ENCODE peak calls at places on chromosomes 16 and 17, in seven cellular contexts. One of them, this sample, is unnamed.

GRCh38 chr17:2782030-2782429 is 14.2 kb upstream of the RAP1GAP2 start:
- DNase-seq in ovary: no peak
- DNase-seq in breast epithelium: no peak
- DNase-seq in hepatocyte: no peak
- DNase-seq in esophagus squamous epithelium: no peak
- DNase-seq in right cardiac atrium: no peak
- DNase-seq in pancreas: no peak
- DNase-seq in this sample: no peak

GRCh38 chr17:82400830-82401229 is 17.3 kb upstream of the HEXD start:
- DNase-seq in ovary: no peak
- DNase-seq in breast epithelium: no peak
- DNase-seq in hepatocyte: no peak
- DNase-seq in esophagus squamous epithelium: no peak
- DNase-seq in right cardiac atrium: peak
- DNase-seq in pancreas: no peak
- DNase-seq in this sample: no peak

GRCh38 chr16:14181371-14182050 is 110.4 kb downstream of the MRTFB start:
- DNase-seq in ovary: no peak
- DNase-seq in breast epithelium: no peak
- DNase-seq in hepatocyte: no peak
- DNase-seq in esophagus squamous epithelium: no peak
- DNase-seq in right cardiac atrium: no peak
- DNase-seq in pancreas: no peak
- DNase-seq in this sample: no peak

GRCh38 chr17:72342582-72343527 is 222.0 kb downstream of the SOX9 start:
- DNase-seq in ovary: no peak
- DNase-seq in breast epithelium: peak
- DNase-seq in hepatocyte: no peak
- DNase-seq in esophagus squamous epithelium: no peak
- DNase-seq in right cardiac atrium: peak
- DNase-seq in pancreas: no peak
- DNase-seq in this sample: no peak

GRCh38 chr17:71633391-71633849 is 487.4 kb upstream of the SOX9 start:
- DNase-seq in ovary: no peak
- DNase-seq in breast epithelium: peak
- DNase-seq in hepatocyte: peak
- DNase-seq in esophagus squamous epithelium: no peak
- DNase-seq in right cardiac atrium: no peak
- DNase-seq in pancreas: no peak
- DNase-seq in this sample: no peak

GRCh38 chr16:14301150-14302030 is 230.3 kb downstream of the MRTFB start:
- DNase-seq in ovary: peak
- DNase-seq in breast epithelium: no peak
- DNase-seq in hepatocyte: peak
- DNase-seq in esophagus squamous epithelium: no peak
- DNase-seq in right cardiac atrium: peak
- DNase-seq in pancreas: peak
- DNase-seq in this sample: peak

GRCh38 chr17:30170415-30170987 is 53.9 kb downstream of the NSRP1 start:
- DNase-seq in ovary: no peak
- DNase-seq in breast epithelium: no peak
- DNase-seq in hepatocyte: no peak
- DNase-seq in esophagus squamous epithelium: no peak
- DNase-seq in right cardiac atrium: no peak
- DNase-seq in pancreas: no peak
- DNase-seq in this sample: no peak

GRCh38 chr16:10206215-10206614 is 24.0 kb upstream of the GRIN2A start:
- DNase-seq in ovary: no peak
- DNase-seq in breast epithelium: no peak
- DNase-seq in hepatocyte: no peak
- DNase-seq in esophagus squamous epithelium: no peak
- DNase-seq in right cardiac atrium: no peak
- DNase-seq in pancreas: no peak
- DNase-seq in this sample: no peak

GRCh38 chr17:9370464-9370863 is 205.2 kb downstream of the STX8 start:
- DNase-seq in ovary: no peak
- DNase-seq in breast epithelium: no peak
- DNase-seq in hepatocyte: no peak
- DNase-seq in esophagus squamous epithelium: no peak
- DNase-seq in right cardiac atrium: no peak
- DNase-seq in pancreas: no peak
- DNase-seq in this sample: no peak

GRCh38 chr17:56908061-56908542 is 5.7 kb downstream of the TRIM25 start:
- DNase-seq in ovary: no peak
- DNase-seq in breast epithelium: no peak
- DNase-seq in hepatocyte: no peak
- DNase-seq in esophagus squamous epithelium: no peak
- DNase-seq in right cardiac atrium: peak
- DNase-seq in pancreas: no peak
- DNase-seq in this sample: no peak

GRCh38 chr16:24977673-24978065 is 37.5 kb downstream of the ARHGAP17 start:
- DNase-seq in ovary: no peak
- DNase-seq in breast epithelium: no peak
- DNase-seq in hepatocyte: no peak
- DNase-seq in esophagus squamous epithelium: no peak
- DNase-seq in right cardiac atrium: no peak
- DNase-seq in pancreas: no peak
- DNase-seq in this sample: no peak

GRCh38 chr17:4230142-4230541 is 33.6 kb downstream of the ANKFY1 start:
- DNase-seq in ovary: peak
- DNase-seq in breast epithelium: peak
- DNase-seq in hepatocyte: peak
- DNase-seq in esophagus squamous epithelium: no peak
- DNase-seq in right cardiac atrium: peak
- DNase-seq in pancreas: peak
- DNase-seq in this sample: no peak

GRCh38 chr16:69718365-69718764 is 8.0 kb downstream of the NQO1 start:
- DNase-seq in ovary: no peak
- DNase-seq in breast epithelium: no peak
- DNase-seq in hepatocyte: no peak
- DNase-seq in esophagus squamous epithelium: no peak
- DNase-seq in right cardiac atrium: no peak
- DNase-seq in pancreas: no peak
- DNase-seq in this sample: no peak

GRCh38 chr16:12868169-12868568 is 33.2 kb upstream of the SHISA9 start:
- DNase-seq in ovary: no peak
- DNase-seq in breast epithelium: no peak
- DNase-seq in hepatocyte: no peak
- DNase-seq in esophagus squamous epithelium: no peak
- DNase-seq in right cardiac atrium: no peak
- DNase-seq in pancreas: no peak
- DNase-seq in this sample: no peak

GRCh38 chr16:71843517-71844031 is 2.2 kb upstream of the ATXN1L start:
- DNase-seq in ovary: no peak
- DNase-seq in breast epithelium: no peak
- DNase-seq in hepatocyte: no peak
- DNase-seq in esophagus squamous epithelium: no peak
- DNase-seq in right cardiac atrium: no peak
- DNase-seq in pancreas: no peak
- DNase-seq in this sample: no peak

GRCh38 chr16:17404903-17405691 is 65.7 kb downstream of the XYLT1 start:
- DNase-seq in ovary: peak
- DNase-seq in breast epithelium: peak
- DNase-seq in hepatocyte: no peak
- DNase-seq in esophagus squamous epithelium: no peak
- DNase-seq in right cardiac atrium: peak
- DNase-seq in pancreas: peak
- DNase-seq in this sample: peak

GRCh38 chr17:68539536-68540469 is 27.6 kb downstream of the PRKAR1A start:
- DNase-seq in ovary: peak
- DNase-seq in breast epithelium: no peak
- DNase-seq in hepatocyte: peak
- DNase-seq in esophagus squamous epithelium: no peak
- DNase-seq in right cardiac atrium: peak
- DNase-seq in pancreas: no peak
- DNase-seq in this sample: no peak

GRCh38 chr16:15427648-15428239 is 6.6 kb upstream of the BMERB1 start:
- DNase-seq in ovary: peak
- DNase-seq in breast epithelium: peak
- DNase-seq in hepatocyte: peak
- DNase-seq in esophagus squamous epithelium: no peak
- DNase-seq in right cardiac atrium: peak
- DNase-seq in pancreas: peak
- DNase-seq in this sample: peak
- H3K27ac ChIP-seq in ovary: no peak
- H3K27ac ChIP-seq in breast epithelium: peak
- H3K27ac ChIP-seq in hepatocyte: no peak
- H3K27ac ChIP-seq in esophagus squamous epithelium: peak
- H3K27ac ChIP-seq in right cardiac atrium: no peak
- H3K27ac ChIP-seq in pancreas: no peak
- H3K27ac ChIP-seq in this sample: no peak

DNA sequence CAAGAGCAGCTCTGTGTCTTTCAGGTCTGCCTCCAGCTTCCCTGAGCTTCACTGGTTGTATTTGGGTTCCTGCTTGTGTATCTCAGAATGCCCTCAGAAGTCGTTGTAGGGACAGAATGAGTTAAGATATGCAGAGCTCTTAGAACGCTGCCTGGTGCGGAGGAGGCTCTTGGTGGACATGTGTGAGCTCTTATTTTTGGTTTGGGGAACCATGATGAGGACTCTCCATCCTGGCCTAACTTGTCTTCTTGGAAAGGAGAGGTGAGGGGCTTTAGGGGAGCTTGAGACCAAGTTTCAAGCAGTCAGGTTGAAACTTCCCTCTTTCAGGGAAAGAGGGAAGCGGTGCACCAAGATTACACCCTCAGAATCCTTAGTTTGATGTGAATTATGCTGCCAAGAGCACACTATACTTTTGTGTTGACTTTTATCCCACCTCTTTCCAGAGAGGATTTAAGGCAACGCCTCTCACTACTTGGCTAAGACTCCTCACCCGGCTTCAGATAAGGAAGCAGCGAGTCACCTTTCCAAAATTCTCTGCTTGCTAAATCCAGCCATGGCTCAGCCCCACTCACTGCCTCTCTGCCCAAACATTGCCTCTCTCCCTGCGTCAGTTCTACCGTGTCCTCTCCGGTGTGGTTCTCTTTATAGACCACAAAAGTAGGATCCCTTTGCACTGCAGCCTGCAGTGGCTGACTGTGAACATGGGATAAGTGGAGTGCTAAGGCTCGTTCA is 12.7 kb downstream of the CDK5RAP3 start:
- DNase-seq in ovary: no peak
- DNase-seq in breast epithelium: no peak
- DNase-seq in hepatocyte: no peak
- DNase-seq in esophagus squamous epithelium: no peak
- DNase-seq in right cardiac atrium: no peak
- DNase-seq in pancreas: no peak
- DNase-seq in this sample: no peak
- H3K27ac ChIP-seq in ovary: peak
- H3K27ac ChIP-seq in breast epithelium: no peak
- H3K27ac ChIP-seq in hepatocyte: no peak
- H3K27ac ChIP-seq in esophagus squamous epithelium: no peak
- H3K27ac ChIP-seq in right cardiac atrium: peak
- H3K27ac ChIP-seq in pancreas: no peak
- H3K27ac ChIP-seq in this sample: peak

GRCh38 chr17:13940858-13941665 is 128.2 kb upstream of the COX10 start:
- DNase-seq in ovary: no peak
- DNase-seq in breast epithelium: no peak
- DNase-seq in hepatocyte: no peak
- DNase-seq in esophagus squamous epithelium: no peak
- DNase-seq in right cardiac atrium: no peak
- DNase-seq in pancreas: no peak
- DNase-seq in this sample: no peak

GRCh38 chr17:13933597-13934276 is 135.6 kb upstream of the COX10 start:
- DNase-seq in ovary: no peak
- DNase-seq in breast epithelium: no peak
- DNase-seq in hepatocyte: no peak
- DNase-seq in esophagus squamous epithelium: no peak
- DNase-seq in right cardiac atrium: no peak
- DNase-seq in pancreas: no peak
- DNase-seq in this sample: no peak

GRCh38 chr17:13943859-13944258 is 125.4 kb upstream of the COX10 start:
- DNase-seq in ovary: no peak
- DNase-seq in breast epithelium: no peak
- DNase-seq in hepatocyte: no peak
- DNase-seq in esophagus squamous epithelium: no peak
- DNase-seq in right cardiac atrium: no peak
- DNase-seq in pancreas: no peak
- DNase-seq in this sample: no peak

GRCh38 chr17:13941781-13942180 is 127.5 kb upstream of the COX10 start:
- DNase-seq in ovary: no peak
- DNase-seq in breast epithelium: no peak
- DNase-seq in hepatocyte: no peak
- DNase-seq in esophagus squamous epithelium: no peak
- DNase-seq in right cardiac atrium: no peak
- DNase-seq in pancreas: no peak
- DNase-seq in this sample: no peak

GRCh38 chr17:13939222-13939621 is 130.1 kb upstream of the COX10 start:
- DNase-seq in ovary: no peak
- DNase-seq in breast epithelium: no peak
- DNase-seq in hepatocyte: no peak
- DNase-seq in esophagus squamous epithelium: no peak
- DNase-seq in right cardiac atrium: no peak
- DNase-seq in pancreas: no peak
- DNase-seq in this sample: no peak
- H3K27ac ChIP-seq in ovary: no peak
- H3K27ac ChIP-seq in breast epithelium: no peak
- H3K27ac ChIP-seq in hepatocyte: no peak
- H3K27ac ChIP-seq in esophagus squamous epithelium: no peak
- H3K27ac ChIP-seq in right cardiac atrium: no peak
- H3K27ac ChIP-seq in pancreas: no peak
- H3K27ac ChIP-seq in this sample: no peak

GRCh38 chr17:16354585-16354984 is 1.3 kb upstream of the CENPV start:
- DNase-seq in ovary: no peak
- DNase-seq in breast epithelium: no peak
- DNase-seq in hepatocyte: no peak
- DNase-seq in esophagus squamous epithelium: no peak
- DNase-seq in right cardiac atrium: no peak
- DNase-seq in pancreas: no peak
- DNase-seq in this sample: no peak

GRCh38 chr17:16351831-16352230 is 1.4 kb downstream of the CENPV start:
- DNase-seq in ovary: no peak
- DNase-seq in breast epithelium: no peak
- DNase-seq in hepatocyte: no peak
- DNase-seq in esophagus squamous epithelium: no peak
- DNase-seq in right cardiac atrium: no peak
- DNase-seq in pancreas: no peak
- DNase-seq in this sample: no peak

GRCh38 chr17:16352838-16353701 is at the start of gene CENPV:
- DNase-seq in ovary: peak
- DNase-seq in breast epithelium: no peak
- DNase-seq in hepatocyte: peak
- DNase-seq in esophagus squamous epithelium: no peak
- DNase-seq in right cardiac atrium: peak
- DNase-seq in pancreas: peak
- DNase-seq in this sample: peak

GRCh38 chr17:16353702-16354174 is 469 bp upstream of the CENPV start:
- DNase-seq in ovary: no peak
- DNase-seq in breast epithelium: no peak
- DNase-seq in hepatocyte: no peak
- DNase-seq in esophagus squamous epithelium: no peak
- DNase-seq in right cardiac atrium: no peak
- DNase-seq in pancreas: no peak
- DNase-seq in this sample: no peak

GRCh38 chr17:16352303-16352837 is 899 bp downstream of the CENPV start:
- DNase-seq in ovary: peak
- DNase-seq in breast epithelium: no peak
- DNase-seq in hepatocyte: peak
- DNase-seq in esophagus squamous epithelium: no peak
- DNase-seq in right cardiac atrium: peak
- DNase-seq in pancreas: peak
- DNase-seq in this sample: peak
- H3K27ac ChIP-seq in ovary: no peak
- H3K27ac ChIP-seq in breast epithelium: peak
- H3K27ac ChIP-seq in hepatocyte: peak
- H3K27ac ChIP-seq in esophagus squamous epithelium: no peak
- H3K27ac ChIP-seq in right cardiac atrium: no peak
- H3K27ac ChIP-seq in pancreas: no peak
- H3K27ac ChIP-seq in this sample: peak

GRCh38 chr16:7967986-7968509 is 622.3 kb downstream of the TMEM114 start:
- DNase-seq in ovary: no peak
- DNase-seq in breast epithelium: no peak
- DNase-seq in hepatocyte: no peak
- DNase-seq in esophagus squamous epithelium: no peak
- DNase-seq in right cardiac atrium: no peak
- DNase-seq in pancreas: no peak
- DNase-seq in this sample: no peak
- H3K27ac ChIP-seq in ovary: no peak
- H3K27ac ChIP-seq in breast epithelium: no peak
- H3K27ac ChIP-seq in hepatocyte: no peak
- H3K27ac ChIP-seq in esophagus squamous epithelium: no peak
- H3K27ac ChIP-seq in right cardiac atrium: no peak
- H3K27ac ChIP-seq in pancreas: no peak
- H3K27ac ChIP-seq in this sample: no peak

This sample was measured in SK-N-SH.